ENCODE peak calls at places on chromosome 16, in nine cellular contexts. One of them, this sample, is unnamed.
A peak's percentile ranks its signal among the peaks of the same experiment; 100 is the strongest.

GRCh38 chr16:19071811-19072777 is 4.7 kb downstream of the COQ7 start:
- DNase-seq in astrocyte: peak; percentile 11
- DNase-seq in heart right ventricle: peak; percentile 41
- DNase-seq in psoas muscle: peak; percentile 58
- DNase-seq in GM12878: no peak
- DNase-seq in cardiac muscle cell: peak; percentile 56
- DNase-seq in pancreas: peak; percentile 57
- DNase-seq in heart left ventricle: peak; percentile 53
- DNase-seq in uterus: no peak
- DNase-seq in this sample: peak; percentile 80

GRCh38 chr16:15689290-15689689 is 39.2 kb downstream of the NDE1 start:
- DNase-seq in uterus: no peak
- DNase-seq in psoas muscle: no peak
- DNase-seq in heart left ventricle: no peak
- DNase-seq in astrocyte: peak; percentile 29
- DNase-seq in heart right ventricle: no peak
- DNase-seq in GM12878: no peak
- DNase-seq in pancreas: no peak
- DNase-seq in cardiac muscle cell: no peak
- DNase-seq in this sample: no peak

GRCh38 chr16:46762583-46762982 is 14.4 kb upstream of the MYLK3 start:
- DNase-seq in astrocyte: no peak
- DNase-seq in heart left ventricle: no peak
- DNase-seq in cardiac muscle cell: no peak
- DNase-seq in GM12878: no peak
- DNase-seq in uterus: no peak
- DNase-seq in pancreas: no peak
- DNase-seq in psoas muscle: no peak
- DNase-seq in heart right ventricle: no peak
- DNase-seq in this sample: no peak

GRCh38 chr16:12661656-12662172 is 142.0 kb downstream of the CPPED1 start:
- DNase-seq in cardiac muscle cell: peak; percentile 92
- DNase-seq in psoas muscle: no peak
- DNase-seq in uterus: no peak
- DNase-seq in astrocyte: no peak
- DNase-seq in pancreas: no peak
- DNase-seq in heart left ventricle: no peak
- DNase-seq in heart right ventricle: no peak
- DNase-seq in GM12878: no peak
- DNase-seq in this sample: peak; percentile 58

GRCh38 chr16:27242868-27243590 is 25.5 kb downstream of the NSMCE1 start:
- DNase-seq in heart right ventricle: no peak
- DNase-seq in psoas muscle: peak; percentile 56
- DNase-seq in GM12878: peak; percentile 71
- DNase-seq in heart left ventricle: peak; percentile 65
- DNase-seq in cardiac muscle cell: peak; percentile 61
- DNase-seq in astrocyte: peak; percentile 95
- DNase-seq in pancreas: no peak
- DNase-seq in uterus: peak; percentile 42
- DNase-seq in this sample: no peak

GRCh38 chr16:80997964-80998620 is 8.6 kb downstream of the CMC2 start:
- DNase-seq in astrocyte: no peak
- DNase-seq in uterus: no peak
- DNase-seq in heart right ventricle: no peak
- DNase-seq in heart left ventricle: no peak
- DNase-seq in GM12878: no peak
- DNase-seq in pancreas: no peak
- DNase-seq in psoas muscle: no peak
- DNase-seq in cardiac muscle cell: no peak
- DNase-seq in this sample: no peak

GRCh38 chr16:4574919-4575705 is 19.0 kb downstream of the C16orf96 start:
- DNase-seq in GM12878: no peak
- DNase-seq in pancreas: peak; percentile 86
- DNase-seq in psoas muscle: no peak
- DNase-seq in cardiac muscle cell: no peak
- DNase-seq in astrocyte: no peak
- DNase-seq in heart right ventricle: no peak
- DNase-seq in heart left ventricle: no peak
- DNase-seq in uterus: no peak
- DNase-seq in this sample: no peak

GRCh38 chr16:87964049-87964448 is 12.8 kb downstream of the BANP start:
- DNase-seq in cardiac muscle cell: no peak
- DNase-seq in heart left ventricle: peak; percentile 36
- DNase-seq in pancreas: no peak
- DNase-seq in heart right ventricle: no peak
- DNase-seq in GM12878: no peak
- DNase-seq in psoas muscle: no peak
- DNase-seq in uterus: no peak
- DNase-seq in astrocyte: peak; percentile 64
- DNase-seq in this sample: no peak

GRCh38 chr16:54921229-54921824 is 9.3 kb upstream of the IRX5 start:
- DNase-seq in cardiac muscle cell: no peak
- DNase-seq in astrocyte: no peak
- DNase-seq in psoas muscle: no peak
- DNase-seq in heart right ventricle: no peak
- DNase-seq in pancreas: no peak
- DNase-seq in heart left ventricle: no peak
- DNase-seq in uterus: no peak
- DNase-seq in GM12878: no peak
- DNase-seq in this sample: no peak

GRCh38 chr16:65740716-65741115 is 618.9 kb upstream of the CDH11 start:
- DNase-seq in GM12878: no peak
- DNase-seq in heart right ventricle: no peak
- DNase-seq in uterus: no peak
- DNase-seq in astrocyte: no peak
- DNase-seq in pancreas: no peak
- DNase-seq in heart left ventricle: no peak
- DNase-seq in psoas muscle: no peak
- DNase-seq in cardiac muscle cell: no peak
- DNase-seq in this sample: no peak

GRCh38 chr16:81637336-81638235 is 141.5 kb upstream of the PLCG2 start:
- DNase-seq in cardiac muscle cell: no peak
- DNase-seq in uterus: no peak
- DNase-seq in pancreas: no peak
- DNase-seq in heart right ventricle: no peak
- DNase-seq in psoas muscle: no peak
- DNase-seq in astrocyte: no peak
- DNase-seq in GM12878: no peak
- DNase-seq in heart left ventricle: no peak
- DNase-seq in this sample: no peak

GRCh38 chr16:58264961-58265479 is 29.8 kb downstream of the PRSS54 start:
- DNase-seq in pancreas: no peak
- DNase-seq in uterus: no peak
- DNase-seq in astrocyte: peak; percentile 70
- DNase-seq in heart right ventricle: no peak
- DNase-seq in psoas muscle: no peak
- DNase-seq in heart left ventricle: no peak
- DNase-seq in GM12878: no peak
- DNase-seq in cardiac muscle cell: no peak
- DNase-seq in this sample: peak; percentile 27

GRCh38 chr16:72189865-72190371 is 18.0 kb upstream of the PMFBP1 start:
- DNase-seq in uterus: no peak
- DNase-seq in heart right ventricle: no peak
- DNase-seq in cardiac muscle cell: no peak
- DNase-seq in psoas muscle: no peak
- DNase-seq in pancreas: no peak
- DNase-seq in GM12878: no peak
- DNase-seq in heart left ventricle: peak; percentile 42
- DNase-seq in astrocyte: peak; percentile 70
- DNase-seq in this sample: no peak

GRCh38 chr16:8949536-8950418 is 13.9 kb downstream of the USP7 start:
- DNase-seq in heart left ventricle: no peak
- DNase-seq in heart right ventricle: no peak
- DNase-seq in GM12878: no peak
- DNase-seq in astrocyte: peak; percentile 26
- DNase-seq in cardiac muscle cell: no peak
- DNase-seq in pancreas: no peak
- DNase-seq in uterus: no peak
- DNase-seq in psoas muscle: no peak
- DNase-seq in this sample: no peak

DNA sequence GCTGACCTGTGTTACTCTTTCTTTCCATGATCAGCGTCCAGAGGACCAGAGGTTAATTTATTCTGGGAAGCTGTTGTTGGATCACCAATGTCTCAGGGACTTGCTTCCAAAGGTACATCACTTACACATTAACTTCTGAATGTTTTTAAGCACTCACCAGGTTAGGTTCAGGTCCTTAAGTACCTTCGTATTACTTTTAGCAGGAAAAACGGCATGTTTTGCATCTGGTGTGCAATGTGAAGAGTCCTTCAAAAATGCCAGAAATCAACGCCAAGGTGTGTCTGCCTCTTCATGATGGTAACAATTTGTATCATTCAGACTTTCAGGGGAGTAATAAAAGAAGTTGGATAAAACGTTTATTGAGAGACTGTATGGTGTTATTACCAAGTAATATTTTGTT is 3.3 kb downstream of the HERPUD1 start:
- DNase-seq in pancreas: no peak
- DNase-seq in uterus: no peak
- DNase-seq in heart right ventricle: no peak
- DNase-seq in heart left ventricle: no peak
- DNase-seq in cardiac muscle cell: no peak
- DNase-seq in psoas muscle: no peak
- DNase-seq in GM12878: no peak
- DNase-seq in astrocyte: no peak
- DNase-seq in this sample: no peak
- H3K4me3 ChIP-seq in pancreas: peak overlapping the region; percentile 100
- H3K4me3 ChIP-seq in uterus: peak overlapping the region; percentile 95
- H3K4me3 ChIP-seq in heart right ventricle: peak overlapping the region; percentile 90
- H3K4me3 ChIP-seq in heart left ventricle: peak overlapping the region; percentile 77
- H3K4me3 ChIP-seq in cardiac muscle cell: no peak overlapping the region
- H3K4me3 ChIP-seq in psoas muscle: peak overlapping the region; percentile 92
- H3K4me3 ChIP-seq in GM12878: peak overlapping the region; percentile 92
- H3K4me3 ChIP-seq in astrocyte: peak overlapping the region; percentile 85
- H3K4me3 ChIP-seq in this sample: no peak overlapping the region

DNA sequence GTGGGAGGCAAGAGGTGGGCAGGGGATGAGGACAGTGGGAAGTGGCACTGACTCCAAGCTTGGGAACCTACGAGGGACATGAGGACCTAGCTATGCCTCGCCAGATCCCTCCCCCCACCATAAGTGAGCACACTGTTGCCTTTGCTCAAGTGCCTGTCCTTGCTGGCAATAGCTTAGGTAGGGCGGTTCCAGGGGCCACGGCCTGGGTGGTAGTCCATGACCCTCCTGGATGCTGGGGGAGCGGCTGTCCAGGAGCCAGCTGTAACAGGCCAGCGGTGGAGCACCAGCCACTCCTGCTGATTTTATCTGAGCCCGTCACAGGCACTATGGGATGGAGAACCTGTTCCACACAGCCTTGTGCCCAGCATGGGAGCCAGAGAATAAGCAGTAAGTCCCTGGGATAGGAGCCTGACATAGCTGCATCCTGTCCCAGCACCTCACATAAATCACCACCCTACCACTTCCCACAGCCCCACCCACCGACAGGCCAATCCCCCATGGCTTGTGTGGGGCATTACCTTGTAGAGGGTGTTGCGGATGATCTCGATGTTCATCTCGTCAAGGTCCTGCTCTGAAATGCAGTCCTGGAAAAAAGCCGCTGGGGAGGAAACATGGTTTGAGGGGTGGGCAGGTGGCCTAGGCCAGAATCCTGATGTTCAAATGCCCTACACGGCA is 11.8 kb downstream of the HSD11B2 start:
- DNase-seq in heart right ventricle: no peak
- DNase-seq in uterus: peak; percentile 65
- DNase-seq in psoas muscle: no peak
- DNase-seq in heart left ventricle: no peak
- DNase-seq in astrocyte: no peak
- DNase-seq in GM12878: no peak
- DNase-seq in cardiac muscle cell: no peak
- DNase-seq in pancreas: no peak
- DNase-seq in this sample: no peak
- TF ChIP-seq CTCF in heart right ventricle: no peak
- TF ChIP-seq CTCF in uterus: no peak
- TF ChIP-seq CTCF in psoas muscle: no peak
- TF ChIP-seq CTCF in heart left ventricle: no peak
- TF ChIP-seq CTCF in astrocyte: no peak
- TF ChIP-seq CTCF in GM12878: no peak
- TF ChIP-seq CTCF in cardiac muscle cell: no peak
- TF ChIP-seq CTCF in pancreas: no peak
- TF ChIP-seq CTCF in this sample: no peak

DNA sequence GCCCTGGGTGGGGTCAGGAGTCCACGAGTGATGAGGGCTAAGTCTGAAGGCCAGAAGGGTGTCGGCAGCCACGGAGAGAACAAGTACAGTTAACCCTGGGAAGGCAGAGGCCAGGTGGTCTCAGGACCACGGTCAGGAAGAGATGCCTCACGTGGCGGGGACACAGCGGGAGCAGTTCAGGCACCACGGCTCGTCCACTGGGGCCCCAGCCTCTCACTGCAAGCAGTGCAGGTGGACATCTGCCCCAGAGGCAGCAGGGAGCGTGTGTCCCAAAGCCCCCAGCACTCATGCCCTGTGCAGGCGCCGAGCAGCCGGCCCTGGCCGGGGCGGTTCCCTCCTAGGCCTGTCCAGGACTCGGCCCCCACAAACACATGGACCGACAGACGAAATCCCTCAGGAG is 4.7 kb downstream of the LMF1 start:
- DNase-seq in astrocyte: no peak
- DNase-seq in pancreas: no peak
- DNase-seq in heart right ventricle: no peak
- DNase-seq in uterus: no peak
- DNase-seq in cardiac muscle cell: no peak
- DNase-seq in heart left ventricle: peak; percentile 8
- DNase-seq in psoas muscle: no peak
- DNase-seq in GM12878: no peak
- DNase-seq in this sample: no peak
- H3K4me1 ChIP-seq in astrocyte: peaks cover 5% of the 10 kb centered on the region
- H3K4me1 ChIP-seq in pancreas: no peaks in the 10 kb centered on the region
- H3K4me1 ChIP-seq in heart right ventricle: peaks cover 21% of the 10 kb centered on the region
- H3K4me1 ChIP-seq in uterus: peaks cover 4% of the 10 kb centered on the region
- H3K4me1 ChIP-seq in cardiac muscle cell: peaks cover 3% of the 10 kb centered on the region
- H3K4me1 ChIP-seq in heart left ventricle: peaks cover 16% of the 10 kb centered on the region
- H3K4me1 ChIP-seq in psoas muscle: peaks cover 12% of the 10 kb centered on the region
- H3K4me1 ChIP-seq in GM12878: peaks cover 3% of the 10 kb centered on the region
- H3K4me1 ChIP-seq in this sample: peaks cover 7% of the 10 kb centered on the region

DNA sequence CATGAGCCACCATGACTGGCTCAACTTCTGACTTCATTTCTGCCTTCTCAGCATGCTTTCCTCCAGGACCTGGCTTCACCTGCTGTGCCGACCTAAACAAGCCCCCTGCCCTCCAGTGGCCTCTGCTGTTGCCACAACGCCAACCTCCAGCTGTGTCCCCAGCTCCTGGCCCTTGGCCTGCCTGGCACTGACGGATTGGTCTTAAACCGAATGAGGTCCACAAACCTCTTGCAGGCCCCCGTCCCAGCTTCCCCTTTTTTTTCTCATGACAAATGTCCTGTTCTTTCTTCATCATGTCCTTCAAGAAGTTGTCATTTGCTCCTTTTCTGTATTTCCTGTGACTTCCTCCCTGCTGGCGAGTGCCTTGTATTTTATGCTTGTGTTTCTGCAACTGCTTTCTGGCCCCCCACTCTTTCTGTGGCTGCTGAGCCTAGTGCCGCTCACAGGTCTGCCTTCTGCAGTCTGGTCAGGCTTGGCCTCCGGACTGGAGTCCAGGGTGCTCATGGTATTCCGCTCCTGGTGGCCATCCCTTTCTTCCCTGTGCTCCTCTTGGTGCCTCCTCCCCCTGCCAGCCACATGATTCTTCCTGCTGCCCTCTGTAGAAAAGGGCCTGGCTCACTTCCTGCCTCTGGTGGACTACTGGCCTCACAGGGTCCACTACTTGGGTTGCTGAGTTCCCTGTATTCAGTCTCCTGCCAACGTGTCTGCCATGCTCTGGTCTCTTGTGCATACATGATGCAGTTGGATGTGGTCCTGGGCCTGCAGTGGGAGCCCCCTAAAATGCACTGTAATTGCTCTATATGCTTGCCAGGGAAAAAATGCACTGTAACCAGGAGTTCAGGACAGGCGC is 2.9 kb downstream of the ATP6V0C start:
- DNase-seq in cardiac muscle cell: no peak
- DNase-seq in heart left ventricle: no peak
- DNase-seq in pancreas: peak; percentile 37
- DNase-seq in GM12878: no peak
- DNase-seq in heart right ventricle: peak; percentile 14
- DNase-seq in uterus: peak; percentile 20
- DNase-seq in psoas muscle: no peak
- DNase-seq in astrocyte: no peak
- DNase-seq in this sample: no peak
- H3K4me3 ChIP-seq in cardiac muscle cell: no peak overlapping the region
- H3K4me3 ChIP-seq in heart left ventricle: peak overlapping the region; percentile 0
- H3K4me3 ChIP-seq in pancreas: peak overlapping the region; percentile 8
- H3K4me3 ChIP-seq in GM12878: peak overlapping the region; percentile 39
- H3K4me3 ChIP-seq in heart right ventricle: peak overlapping the region; percentile 99
- H3K4me3 ChIP-seq in uterus: no peak overlapping the region
- H3K4me3 ChIP-seq in psoas muscle: peak overlapping the region; percentile 73
- H3K4me3 ChIP-seq in astrocyte: no peak overlapping the region
- H3K4me3 ChIP-seq in this sample: no peak overlapping the region